ENCODE peak calls at places on chromosome 18, in ten cellular contexts. One of them, this sample, is unnamed.

GRCh38 chr18:12621737-12622306 is 36.1 kb downstream of the SPIRE1 start:
- DNase-seq in spleen: no peak
- DNase-seq in adrenal gland: no peak
- DNase-seq in lower leg skin: no peak
- DNase-seq in NB4: peak
- DNase-seq in IMR-90: peak
- DNase-seq in heart left ventricle: no peak
- DNase-seq in K562: peak
- DNase-seq in HCT116: no peak
- DNase-seq in Peyer's patch: no peak
- DNase-seq in this sample: no peak

GRCh38 chr18:25136416-25137132 is 215.4 kb downstream of the ZNF521 start:
- DNase-seq in spleen: no peak
- DNase-seq in adrenal gland: peak
- DNase-seq in lower leg skin: no peak
- DNase-seq in NB4: no peak
- DNase-seq in IMR-90: no peak
- DNase-seq in heart left ventricle: peak
- DNase-seq in K562: no peak
- DNase-seq in HCT116: no peak
- DNase-seq in Peyer's patch: no peak
- DNase-seq in this sample: no peak

GRCh38 chr18:36814994-36815393 is 13.8 kb downstream of the TPGS2 start:
- DNase-seq in spleen: no peak
- DNase-seq in adrenal gland: no peak
- DNase-seq in lower leg skin: no peak
- DNase-seq in NB4: no peak
- DNase-seq in IMR-90: no peak
- DNase-seq in heart left ventricle: no peak
- DNase-seq in K562: peak
- DNase-seq in HCT116: no peak
- DNase-seq in Peyer's patch: no peak
- DNase-seq in this sample: no peak

GRCh38 chr18:46719388-46719787 is 37.5 kb downstream of the ST8SIA5 start:
- DNase-seq in spleen: no peak
- DNase-seq in adrenal gland: no peak
- DNase-seq in lower leg skin: no peak
- DNase-seq in NB4: no peak
- DNase-seq in IMR-90: no peak
- DNase-seq in heart left ventricle: no peak
- DNase-seq in K562: no peak
- DNase-seq in HCT116: no peak
- DNase-seq in Peyer's patch: peak
- DNase-seq in this sample: no peak

GRCh38 chr18:12861637-12862036 is 22.4 kb downstream of the PTPN2 start:
- DNase-seq in spleen: no peak
- DNase-seq in adrenal gland: no peak
- DNase-seq in lower leg skin: no peak
- DNase-seq in NB4: no peak
- DNase-seq in IMR-90: no peak
- DNase-seq in heart left ventricle: no peak
- DNase-seq in K562: no peak
- DNase-seq in HCT116: no peak
- DNase-seq in Peyer's patch: no peak
- DNase-seq in this sample: no peak

GRCh38 chr18:72867721-72868665 is at the start of gene NETO1:
- DNase-seq in spleen: peak
- DNase-seq in adrenal gland: no peak
- DNase-seq in lower leg skin: peak
- DNase-seq in NB4: no peak
- DNase-seq in IMR-90: no peak
- DNase-seq in heart left ventricle: no peak
- DNase-seq in K562: no peak
- DNase-seq in HCT116: no peak
- DNase-seq in Peyer's patch: no peak
- DNase-seq in this sample: no peak

GRCh38 chr18:50051288-50051687 is 143.7 kb downstream of the MYO5B start:
- DNase-seq in spleen: no peak
- DNase-seq in adrenal gland: no peak
- DNase-seq in lower leg skin: no peak
- DNase-seq in NB4: peak
- DNase-seq in IMR-90: no peak
- DNase-seq in heart left ventricle: no peak
- DNase-seq in K562: peak
- DNase-seq in HCT116: no peak
- DNase-seq in Peyer's patch: no peak
- DNase-seq in this sample: no peak

GRCh38 chr18:35481960-35482366 is 15.8 kb downstream of the INO80C start:
- DNase-seq in spleen: no peak
- DNase-seq in adrenal gland: no peak
- DNase-seq in lower leg skin: no peak
- DNase-seq in NB4: no peak
- DNase-seq in IMR-90: peak
- DNase-seq in heart left ventricle: no peak
- DNase-seq in K562: no peak
- DNase-seq in HCT116: no peak
- DNase-seq in Peyer's patch: no peak
- DNase-seq in this sample: no peak

GRCh38 chr18:50401888-50402287 is 27.0 kb downstream of the SKA1 start:
- DNase-seq in spleen: no peak
- DNase-seq in adrenal gland: peak
- DNase-seq in lower leg skin: no peak
- DNase-seq in NB4: no peak
- DNase-seq in IMR-90: peak
- DNase-seq in heart left ventricle: peak
- DNase-seq in K562: peak
- DNase-seq in HCT116: no peak
- DNase-seq in Peyer's patch: peak
- DNase-seq in this sample: no peak

GRCh38 chr18:48658721-48659120 is 119.9 kb downstream of the CTIF start:
- DNase-seq in spleen: no peak
- DNase-seq in adrenal gland: no peak
- DNase-seq in lower leg skin: peak
- DNase-seq in NB4: no peak
- DNase-seq in IMR-90: no peak
- DNase-seq in heart left ventricle: no peak
- DNase-seq in K562: no peak
- DNase-seq in HCT116: no peak
- DNase-seq in Peyer's patch: no peak
- DNase-seq in this sample: no peak

GRCh38 chr18:2547477-2548087 is 23.7 kb downstream of the METTL4 start:
- DNase-seq in spleen: no peak
- DNase-seq in adrenal gland: no peak
- DNase-seq in lower leg skin: no peak
- DNase-seq in NB4: peak
- DNase-seq in IMR-90: peak
- DNase-seq in heart left ventricle: no peak
- DNase-seq in K562: peak
- DNase-seq in HCT116: peak
- DNase-seq in Peyer's patch: no peak
- DNase-seq in this sample: no peak

GRCh38 chr18:36309436-36310391 is 12.2 kb downstream of the FHOD3 start:
- DNase-seq in spleen: no peak
- DNase-seq in adrenal gland: peak
- DNase-seq in lower leg skin: no peak
- DNase-seq in NB4: no peak
- DNase-seq in IMR-90: peak
- DNase-seq in heart left ventricle: no peak
- DNase-seq in K562: no peak
- DNase-seq in HCT116: peak
- DNase-seq in Peyer's patch: no peak
- DNase-seq in this sample: no peak

GRCh38 chr18:11992096-11992785 is 10.9 kb downstream of the IMPA2 start:
- DNase-seq in spleen: peak
- DNase-seq in adrenal gland: no peak
- DNase-seq in lower leg skin: no peak
- DNase-seq in NB4: no peak
- DNase-seq in IMR-90: no peak
- DNase-seq in heart left ventricle: no peak
- DNase-seq in K562: no peak
- DNase-seq in HCT116: no peak
- DNase-seq in Peyer's patch: no peak
- DNase-seq in this sample: no peak

GRCh38 chr18:1392046-1392445 is 487.4 kb downstream of the ADCYAP1 start:
- DNase-seq in spleen: no peak
- DNase-seq in adrenal gland: no peak
- DNase-seq in lower leg skin: no peak
- DNase-seq in NB4: no peak
- DNase-seq in IMR-90: no peak
- DNase-seq in heart left ventricle: no peak
- DNase-seq in K562: no peak
- DNase-seq in HCT116: no peak
- DNase-seq in Peyer's patch: no peak
- DNase-seq in this sample: no peak

GRCh38 chr18:1421502-1421901 is 516.8 kb downstream of the ADCYAP1 start:
- DNase-seq in spleen: no peak
- DNase-seq in adrenal gland: no peak
- DNase-seq in lower leg skin: no peak
- DNase-seq in NB4: no peak
- DNase-seq in IMR-90: no peak
- DNase-seq in heart left ventricle: no peak
- DNase-seq in K562: no peak
- DNase-seq in HCT116: no peak
- DNase-seq in Peyer's patch: no peak
- DNase-seq in this sample: no peak

GRCh38 chr18:2971741-2972552 is 41.0 kb downstream of the LPIN2 start:
- DNase-seq in spleen: peak
- DNase-seq in adrenal gland: peak
- DNase-seq in lower leg skin: no peak
- DNase-seq in NB4: peak
- DNase-seq in IMR-90: no peak
- DNase-seq in heart left ventricle: no peak
- DNase-seq in K562: no peak
- DNase-seq in HCT116: no peak
- DNase-seq in Peyer's patch: peak
- DNase-seq in this sample: no peak

GRCh38 chr18:74234326-74235171 is 57.2 kb downstream of the CYB5A start:
- DNase-seq in spleen: no peak
- DNase-seq in adrenal gland: peak
- DNase-seq in lower leg skin: peak
- DNase-seq in NB4: peak
- DNase-seq in IMR-90: peak
- DNase-seq in heart left ventricle: no peak
- DNase-seq in K562: no peak
- DNase-seq in HCT116: no peak
- DNase-seq in Peyer's patch: peak
- DNase-seq in this sample: no peak

GRCh38 chr18:12377556-12378553 is 828 bp upstream of the AFG3L2 start:
- DNase-seq in spleen: no peak
- DNase-seq in adrenal gland: no peak
- DNase-seq in lower leg skin: peak
- DNase-seq in NB4: no peak
- DNase-seq in IMR-90: no peak
- DNase-seq in heart left ventricle: no peak
- DNase-seq in K562: peak
- DNase-seq in HCT116: no peak
- DNase-seq in Peyer's patch: peak
- DNase-seq in this sample: no peak

DNA sequence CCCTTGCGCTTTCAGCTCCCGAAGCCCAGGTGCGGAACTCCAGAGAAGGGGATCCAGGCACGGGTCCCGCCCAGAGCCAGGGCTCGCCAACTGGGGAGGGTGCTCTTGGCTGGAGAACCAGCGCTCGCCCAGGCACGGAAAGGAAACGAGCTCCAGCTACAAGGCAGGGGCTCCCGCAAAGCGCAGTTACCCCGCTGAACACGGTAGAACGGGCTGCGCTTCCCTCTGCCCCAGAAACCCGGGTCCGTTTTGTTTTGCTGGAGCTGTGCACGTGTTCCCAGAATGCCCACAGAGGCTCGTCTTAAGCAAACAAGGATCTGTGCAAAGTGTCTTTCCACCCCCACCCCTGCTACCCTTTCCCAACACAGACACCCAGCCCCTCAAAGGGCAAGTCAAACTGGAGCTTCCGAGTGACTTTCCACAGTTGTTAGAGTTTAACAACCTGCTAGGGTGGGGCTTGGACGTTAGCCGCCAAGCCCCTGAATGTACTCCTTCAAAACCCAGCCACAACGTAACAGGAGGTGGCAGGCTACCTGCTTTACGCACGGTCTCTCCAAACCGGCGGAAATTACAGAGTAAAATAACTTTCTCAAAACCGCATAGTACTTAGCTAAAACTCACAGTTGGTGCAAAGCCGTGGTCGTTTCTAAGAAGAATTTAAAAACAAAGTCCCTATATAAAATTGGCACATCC is 772 bp downstream of the RNF125 start:
- DNase-seq in spleen: peak
- DNase-seq in adrenal gland: peak
- DNase-seq in lower leg skin: peak
- DNase-seq in NB4: peak
- DNase-seq in IMR-90: no peak
- DNase-seq in heart left ventricle: peak
- DNase-seq in K562: peak
- DNase-seq in HCT116: peak
- DNase-seq in Peyer's patch: peak
- DNase-seq in this sample: peak
- TF ChIP-seq POLR2A in spleen: no peak
- TF ChIP-seq POLR2A in adrenal gland: no peak
- TF ChIP-seq POLR2A in lower leg skin: no peak
- TF ChIP-seq POLR2A in NB4: no peak
- TF ChIP-seq POLR2A in IMR-90: no peak
- TF ChIP-seq POLR2A in heart left ventricle: no peak
- TF ChIP-seq POLR2A in K562: no peak
- TF ChIP-seq POLR2A in HCT116: no peak
- TF ChIP-seq POLR2A in Peyer's patch: peak
- TF ChIP-seq POLR2A in this sample: no peak

GRCh38 chr18:76358774-76359173 is 136.3 kb downstream of the ZNF516 start:
- DNase-seq in spleen: no peak
- DNase-seq in adrenal gland: no peak
- DNase-seq in lower leg skin: no peak
- DNase-seq in NB4: no peak
- DNase-seq in IMR-90: no peak
- DNase-seq in heart left ventricle: no peak
- DNase-seq in K562: no peak
- DNase-seq in HCT116: no peak
- DNase-seq in Peyer's patch: no peak
- DNase-seq in this sample: no peak
- TF ChIP-seq CTCF in spleen: no peak
- TF ChIP-seq CTCF in adrenal gland: no peak
- TF ChIP-seq CTCF in lower leg skin: no peak
- TF ChIP-seq CTCF in NB4: no peak
- TF ChIP-seq CTCF in IMR-90: no peak
- TF ChIP-seq CTCF in heart left ventricle: no peak
- TF ChIP-seq CTCF in K562: no peak
- TF ChIP-seq CTCF in HCT116: no peak
- TF ChIP-seq CTCF in Peyer's patch: no peak
- TF ChIP-seq CTCF in this sample: no peak

GRCh38 chr18:61606068-61606660 is 272.9 kb downstream of the CDH20 start:
- DNase-seq in spleen: no peak
- DNase-seq in adrenal gland: peak
- DNase-seq in lower leg skin: peak
- DNase-seq in NB4: no peak
- DNase-seq in IMR-90: peak
- DNase-seq in heart left ventricle: peak
- DNase-seq in K562: no peak
- DNase-seq in HCT116: no peak
- DNase-seq in Peyer's patch: no peak
- DNase-seq in this sample: no peak
- H3K4me3 ChIP-seq in spleen: peak
- H3K4me3 ChIP-seq in adrenal gland: no peak
- H3K4me3 ChIP-seq in lower leg skin: peak
- H3K4me3 ChIP-seq in NB4: no peak
- H3K4me3 ChIP-seq in IMR-90: peak
- H3K4me3 ChIP-seq in heart left ventricle: peak
- H3K4me3 ChIP-seq in K562: peak
- H3K4me3 ChIP-seq in HCT116: peak
- H3K4me3 ChIP-seq in Peyer's patch: no peak
- H3K4me3 ChIP-seq in this sample: no peak

GRCh38 chr18:23231340-23232021 is 96.2 kb downstream of the CABLES1 start:
- DNase-seq in spleen: no peak
- DNase-seq in adrenal gland: peak
- DNase-seq in lower leg skin: peak
- DNase-seq in NB4: peak
- DNase-seq in IMR-90: peak
- DNase-seq in heart left ventricle: peak
- DNase-seq in K562: no peak
- DNase-seq in HCT116: no peak
- DNase-seq in Peyer's patch: peak
- DNase-seq in this sample: no peak
- TF ChIP-seq POLR2A in spleen: no peak
- TF ChIP-seq POLR2A in adrenal gland: no peak
- TF ChIP-seq POLR2A in lower leg skin: no peak
- TF ChIP-seq POLR2A in NB4: no peak
- TF ChIP-seq POLR2A in IMR-90: no peak
- TF ChIP-seq POLR2A in heart left ventricle: no peak
- TF ChIP-seq POLR2A in K562: no peak
- TF ChIP-seq POLR2A in HCT116: no peak
- TF ChIP-seq POLR2A in Peyer's patch: no peak
- TF ChIP-seq POLR2A in this sample: no peak

This sample was measured in prostate gland.